ENCODE peak calls at places on chromosomes 7 and 10, in six cellular contexts. One of them, this sample, is unnamed.

GRCh38 chr10:117783698-117784395 is 241.3 kb downstream of the EMX2 start:
- DNase-seq in NCI-H1694: no peak
- DNase-seq in H54: no peak
- DNase-seq in HuH-7.5: no peak
- DNase-seq in NCI-H345: no peak
- DNase-seq in sigmoid colon: no peak
- DNase-seq in this sample: no peak

GRCh38 chr10:11875499-11876281 is 52.5 kb downstream of the PROSER2 start:
- DNase-seq in NCI-H1694: no peak
- DNase-seq in H54: peak
- DNase-seq in HuH-7.5: peak
- DNase-seq in NCI-H345: no peak
- DNase-seq in sigmoid colon: peak
- DNase-seq in this sample: peak

GRCh38 chr7:69813637-69814240 is 215.5 kb downstream of the AUTS2 start:
- DNase-seq in NCI-H1694: no peak
- DNase-seq in H54: no peak
- DNase-seq in HuH-7.5: no peak
- DNase-seq in NCI-H345: no peak
- DNase-seq in sigmoid colon: no peak
- DNase-seq in this sample: no peak

GRCh38 chr10:124671486-124672075 is 72.6 kb downstream of the FAM53B start:
- DNase-seq in NCI-H1694: no peak
- DNase-seq in H54: peak
- DNase-seq in HuH-7.5: peak
- DNase-seq in NCI-H345: no peak
- DNase-seq in sigmoid colon: peak
- DNase-seq in this sample: peak

GRCh38 chr10:43201545-43202131 is 63.4 kb downstream of the CSGALNACT2 start:
- DNase-seq in NCI-H1694: no peak
- DNase-seq in H54: no peak
- DNase-seq in HuH-7.5: no peak
- DNase-seq in NCI-H345: no peak
- DNase-seq in sigmoid colon: peak
- DNase-seq in this sample: no peak

GRCh38 chr10:613661-614340 is 75.7 kb downstream of the DIP2C start:
- DNase-seq in NCI-H1694: no peak
- DNase-seq in H54: no peak
- DNase-seq in HuH-7.5: no peak
- DNase-seq in NCI-H345: no peak
- DNase-seq in sigmoid colon: peak
- DNase-seq in this sample: no peak

GRCh38 chr7:131471605-131472004 is 84.8 kb downstream of the PODXL start:
- DNase-seq in NCI-H1694: no peak
- DNase-seq in H54: no peak
- DNase-seq in HuH-7.5: no peak
- DNase-seq in NCI-H345: peak
- DNase-seq in sigmoid colon: no peak
- DNase-seq in this sample: no peak

GRCh38 chr7:152402384-152403250 is 33.2 kb downstream of the KMT2C start:
- DNase-seq in NCI-H1694: no peak
- DNase-seq in H54: no peak
- DNase-seq in HuH-7.5: no peak
- DNase-seq in NCI-H345: no peak
- DNase-seq in sigmoid colon: no peak
- DNase-seq in this sample: no peak

GRCh38 chr10:22573820-22574569 is 140.4 kb downstream of the PIP4K2A start:
- DNase-seq in NCI-H1694: peak
- DNase-seq in H54: peak
- DNase-seq in HuH-7.5: peak
- DNase-seq in NCI-H345: no peak
- DNase-seq in sigmoid colon: no peak
- DNase-seq in this sample: no peak

GRCh38 chr7:92827464-92827863 is 8.9 kb downstream of the CDK6 start:
- DNase-seq in NCI-H1694: no peak
- DNase-seq in H54: no peak
- DNase-seq in HuH-7.5: no peak
- DNase-seq in NCI-H345: no peak
- DNase-seq in sigmoid colon: no peak
- DNase-seq in this sample: no peak

GRCh38 chr10:29132821-29133156 is 156.1 kb upstream of the LYZL1 start:
- DNase-seq in NCI-H1694: no peak
- DNase-seq in H54: no peak
- DNase-seq in HuH-7.5: no peak
- DNase-seq in NCI-H345: peak
- DNase-seq in sigmoid colon: no peak
- DNase-seq in this sample: peak

GRCh38 chr7:74544706-74545469 is 91.2 kb downstream of the GTF2IRD1 start:
- DNase-seq in NCI-H1694: peak
- DNase-seq in H54: no peak
- DNase-seq in HuH-7.5: peak
- DNase-seq in NCI-H345: peak
- DNase-seq in sigmoid colon: no peak
- DNase-seq in this sample: peak

GRCh38 chr10:121927361-121927840 is 430 bp downstream of the ATE1 start:
- DNase-seq in NCI-H1694: no peak
- DNase-seq in H54: peak
- DNase-seq in HuH-7.5: peak
- DNase-seq in NCI-H345: peak
- DNase-seq in sigmoid colon: peak
- DNase-seq in this sample: peak

GRCh38 chr7:83796760-83797159 is 147.8 kb upstream of the SEMA3E start:
- DNase-seq in NCI-H1694: no peak
- DNase-seq in H54: no peak
- DNase-seq in HuH-7.5: no peak
- DNase-seq in NCI-H345: no peak
- DNase-seq in sigmoid colon: no peak
- DNase-seq in this sample: no peak

GRCh38 chr10:69389827-69390490 is 26.8 kb downstream of the TACR2 start:
- DNase-seq in NCI-H1694: no peak
- DNase-seq in H54: peak
- DNase-seq in HuH-7.5: no peak
- DNase-seq in NCI-H345: peak
- DNase-seq in sigmoid colon: no peak
- DNase-seq in this sample: no peak

GRCh38 chr7:155341463-155341983 is 43.8 kb downstream of the INSIG1 start:
- DNase-seq in NCI-H1694: no peak
- DNase-seq in H54: no peak
- DNase-seq in HuH-7.5: no peak
- DNase-seq in NCI-H345: peak
- DNase-seq in sigmoid colon: no peak
- DNase-seq in this sample: no peak

GRCh38 chr7:26291699-26292538 is at the start of gene SNX10:
- DNase-seq in NCI-H1694: peak
- DNase-seq in H54: peak
- DNase-seq in HuH-7.5: peak
- DNase-seq in NCI-H345: peak
- DNase-seq in sigmoid colon: no peak
- DNase-seq in this sample: peak

GRCh38 chr10:103493362-103493871 is at the start of gene NEURL1:
- DNase-seq in NCI-H1694: no peak
- DNase-seq in H54: no peak
- DNase-seq in HuH-7.5: peak
- DNase-seq in NCI-H345: peak
- DNase-seq in sigmoid colon: no peak
- DNase-seq in this sample: no peak

GRCh38 chr7:106999023-106999422 is 45.5 kb upstream of the PRKAR2B start:
- DNase-seq in NCI-H1694: no peak
- DNase-seq in H54: no peak
- DNase-seq in HuH-7.5: no peak
- DNase-seq in NCI-H345: no peak
- DNase-seq in sigmoid colon: no peak
- DNase-seq in this sample: no peak

GRCh38 chr10:71831646-71832552 is 19.2 kb downstream of the PSAP start:
- DNase-seq in NCI-H1694: no peak
- DNase-seq in H54: peak
- DNase-seq in HuH-7.5: no peak
- DNase-seq in NCI-H345: no peak
- DNase-seq in sigmoid colon: no peak
- DNase-seq in this sample: no peak

GRCh38 chr10:22976535-22976934 is 48.7 kb downstream of the ARMC3 start:
- DNase-seq in NCI-H1694: no peak
- DNase-seq in H54: no peak
- DNase-seq in HuH-7.5: no peak
- DNase-seq in NCI-H345: no peak
- DNase-seq in sigmoid colon: no peak
- DNase-seq in this sample: no peak

GRCh38 chr7:1702652-1703051 is 32.6 kb downstream of the ELFN1 start:
- DNase-seq in NCI-H1694: no peak
- DNase-seq in H54: no peak
- DNase-seq in HuH-7.5: no peak
- DNase-seq in NCI-H345: no peak
- DNase-seq in sigmoid colon: no peak
- DNase-seq in this sample: no peak

GRCh38 chr10:88117869-88118632 is 254.6 kb downstream of the PTEN start:
- DNase-seq in NCI-H1694: no peak
- DNase-seq in H54: no peak
- DNase-seq in HuH-7.5: no peak
- DNase-seq in NCI-H345: no peak
- DNase-seq in sigmoid colon: no peak
- DNase-seq in this sample: no peak

GRCh38 chr10:62087341-62087740 is 181.3 kb downstream of the RTKN2 start:
- DNase-seq in NCI-H1694: no peak
- DNase-seq in H54: no peak
- DNase-seq in HuH-7.5: no peak
- DNase-seq in NCI-H345: no peak
- DNase-seq in sigmoid colon: no peak
- DNase-seq in this sample: no peak

GRCh38 chr7:82821037-82821436 is 341.6 kb downstream of the PCLO start:
- DNase-seq in NCI-H1694: no peak
- DNase-seq in H54: no peak
- DNase-seq in HuH-7.5: no peak
- DNase-seq in NCI-H345: no peak
- DNase-seq in sigmoid colon: no peak
- DNase-seq in this sample: no peak

GRCh38 chr10:71272122-71272771 is 46.8 kb upstream of the SLC29A3 start:
- DNase-seq in NCI-H1694: no peak
- DNase-seq in H54: peak
- DNase-seq in HuH-7.5: no peak
- DNase-seq in NCI-H345: no peak
- DNase-seq in sigmoid colon: no peak
- DNase-seq in this sample: no peak

GRCh38 chr7:98105942-98106544 is 619 bp upstream of the LMTK2 start:
- DNase-seq in NCI-H1694: no peak
- DNase-seq in H54: no peak
- DNase-seq in HuH-7.5: no peak
- DNase-seq in NCI-H345: peak
- DNase-seq in sigmoid colon: peak
- DNase-seq in this sample: no peak

GRCh38 chr7:91915401-91916067 is 25.1 kb upstream of the AKAP9 start:
- DNase-seq in NCI-H1694: no peak
- DNase-seq in H54: no peak
- DNase-seq in HuH-7.5: no peak
- DNase-seq in NCI-H345: no peak
- DNase-seq in sigmoid colon: no peak
- DNase-seq in this sample: no peak

GRCh38 chr7:82286096-82286841 is 157.3 kb downstream of the CACNA2D1 start:
- DNase-seq in NCI-H1694: no peak
- DNase-seq in H54: no peak
- DNase-seq in HuH-7.5: no peak
- DNase-seq in NCI-H345: no peak
- DNase-seq in sigmoid colon: no peak
- DNase-seq in this sample: no peak

GRCh38 chr10:4984971-4985594 is 18.6 kb downstream of the AKR1C2 start:
- DNase-seq in NCI-H1694: no peak
- DNase-seq in H54: no peak
- DNase-seq in HuH-7.5: no peak
- DNase-seq in NCI-H345: no peak
- DNase-seq in sigmoid colon: no peak
- DNase-seq in this sample: no peak

GRCh38 chr10:6228010-6228511 is 25.3 kb downstream of the PFKFB3 start:
- DNase-seq in NCI-H1694: no peak
- DNase-seq in H54: no peak
- DNase-seq in HuH-7.5: no peak
- DNase-seq in NCI-H345: no peak
- DNase-seq in sigmoid colon: no peak
- DNase-seq in this sample: no peak

GRCh38 chr7:103702454-103702853 is 256.4 kb upstream of the SLC26A5 start:
- DNase-seq in NCI-H1694: no peak
- DNase-seq in H54: no peak
- DNase-seq in HuH-7.5: no peak
- DNase-seq in NCI-H345: no peak
- DNase-seq in sigmoid colon: no peak
- DNase-seq in this sample: no peak

GRCh38 chr10:63003816-63004453 is 129.2 kb upstream of the NRBF2 start:
- DNase-seq in NCI-H1694: no peak
- DNase-seq in H54: no peak
- DNase-seq in HuH-7.5: no peak
- DNase-seq in NCI-H345: no peak
- DNase-seq in sigmoid colon: no peak
- DNase-seq in this sample: no peak